ENCODE peak calls at places on chromosomes 16 and 17, in six cellular contexts. P is erythroblast; K is stimulated activated CD4-positive, alpha-beta T cell treated with anti-CD3 and anti-CD28 coated beads, TNF-alpha, amount 100 ng/mL, for 48 hours; T is colonic mucosa; C is T-cell; D is choroid plexus epithelial cell. N is an unnamed sample.

GRCh38 chr17:17778308-17779014 is 58.3 kb downstream of the SREBF1 start:
- DNase-seq in P (no peak), K (no peak), T (peak), C (no peak), D (peak), N (peak)

GRCh38 chr16:15658556-15658955 is 8.5 kb downstream of the NDE1 start:
- DNase-seq in P (no peak), K (no peak), T (no peak), C (no peak), D (no peak), N (no peak)

GRCh38 chr17:77474292-77474988 is 333.7 kb downstream of the SEC14L1 start:
- DNase-seq in P (no peak), K (no peak), T (no peak), C (no peak), D (no peak), N (peak)

GRCh38 chr17:75295220-75296158 is 6.3 kb upstream of the SLC25A19 start:
- DNase-seq in P (no peak), K (no peak), T (no peak), C (no peak), D (no peak), N (no peak)

GRCh38 chr17:40615295-40615988 is 32.2 kb downstream of the SMARCE1 start:
- DNase-seq in P (peak), K (no peak), T (peak), C (peak), D (peak), N (peak)

GRCh38 chr16:89052191-89052787 is 41.4 kb upstream of the ACSF3 start:
- DNase-seq in P (no peak), K (no peak), T (no peak), C (no peak), D (no peak), N (no peak)

GRCh38 chr17:75752405-75753192 is 12.4 kb downstream of the GALK1 start:
- DNase-seq in P (no peak), K (no peak), T (no peak), C (no peak), D (no peak), N (no peak)

GRCh38 chr17:45577571-45578279 is 87.2 kb upstream of the PLEKHM1 start:
- DNase-seq in P (no peak), K (no peak), T (no peak), C (no peak), D (no peak), N (no peak)

GRCh38 chr16:14289692-14290340 is 218.7 kb downstream of the MRTFB start:
- DNase-seq in P (peak), K (no peak), T (no peak), C (no peak), D (peak), N (no peak)

GRCh38 chr16:11034005-11034404 is 89.6 kb downstream of the CLEC16A start:
- DNase-seq in P (no peak), K (no peak), T (no peak), C (no peak), D (peak), N (peak)

GRCh38 chr17:60077672-60078519 is 825 bp downstream of the HEATR6 start:
- DNase-seq in P (no peak), K (peak), T (no peak), C (peak), D (peak), N (peak)

GRCh38 chr17:74759243-74759801 is 10.9 kb downstream of the NHERF1 start:
- DNase-seq in P (no peak), K (no peak), T (no peak), C (peak), D (no peak), N (no peak)

GRCh38 chr17:50459081-50459676 is 9.5 kb downstream of the CHAD start:
- DNase-seq in P (no peak), K (no peak), T (peak), C (no peak), D (peak), N (no peak)

GRCh38 chr17:37708616-37709212 is 36.1 kb downstream of the HNF1B start:
- DNase-seq in P (no peak), K (no peak), T (peak), C (no peak), D (peak), N (peak)

GRCh38 chr17:28348979-28349378 is 8.3 kb downstream of the POLDIP2 start:
- DNase-seq in P (no peak), K (no peak), T (no peak), C (no peak), D (no peak), N (no peak)

GRCh38 chr17:386145-386876 is 33.7 kb upstream of the RPH3AL start:
- DNase-seq in P (peak), K (peak), T (peak), C (peak), D (peak), N (peak)

GRCh38 chr17:10205549-10206185 is 7.3 kb upstream of the GAS7 start:
- DNase-seq in P (no peak), K (no peak), T (no peak), C (no peak), D (no peak), N (no peak)

GRCh38 chr17:59638553-59638952 is 18.9 kb downstream of the CLTC start:
- DNase-seq in P (no peak), K (no peak), T (no peak), C (no peak), D (no peak), N (no peak)

GRCh38 chr17:41681776-41682175 is 6.9 kb upstream of the EIF1 start:
- DNase-seq in P (no peak), K (no peak), T (no peak), C (no peak), D (no peak), N (no peak)

GRCh38 chr17:37179893-37180292 is 195.9 kb upstream of the C17orf78 start:
- DNase-seq in P (no peak), K (no peak), T (no peak), C (no peak), D (peak), N (peak)

GRCh38 chr16:89358030-89359005 is 132.0 kb downstream of the ANKRD11 start:
- DNase-seq in P (no peak), K (no peak), T (no peak), C (peak), D (no peak), N (no peak)

GRCh38 chr17:67322039-67322787 is 44.2 kb downstream of the PSMD12 start:
- DNase-seq in P (no peak), K (no peak), T (no peak), C (no peak), D (no peak), N (no peak)

GRCh38 chr17:10036511-10037061 is 131.5 kb upstream of the RCVRN start:
- DNase-seq in P (no peak), K (no peak), T (peak), C (no peak), D (no peak), N (no peak)

N was measured in astrocyte of the spinal cord.